ENCODE peak calls at places on chromosomes 16 and 17, in four cellular contexts. H is heart left ventricle; G is neuronal stem cell; X is CD8-positive, alpha-beta T cell. L is an unnamed sample. For H3K4me1 and H3K27me3, the result is how much of the 10 kb centered on the place peaks cover.

GRCh38 chr17:41071606-41072375 is 6.1 kb upstream of the KRTAP2-4 start:
- DNase-seq in H (no peak), G (no peak), X (no peak), L (no peak)

GRCh38 chr16:23504453-23505179 is 5.7 kb downstream of the GGA2 start:
- DNase-seq in H (no peak), G (peak), X (peak), L (no peak)

GRCh38 chr17:43714338-43715149 is 44.0 kb downstream of the SOST start:
- DNase-seq in H (no peak), G (no peak), X (no peak), L (no peak)

GRCh38 chr16:65958096-65958495 is 408.4 kb upstream of the CDH5 start:
- DNase-seq in H (no peak), G (no peak), X (no peak), L (no peak)

GRCh38 chr17:68790481-68790880 is 164.7 kb downstream of the ABCA8 start:
- DNase-seq in H (no peak), G (no peak), X (no peak), L (no peak)

GRCh38 chr17:36675786-36676185 is 74.4 kb downstream of the MRM1 start:
- DNase-seq in H (no peak), G (no peak), X (no peak), L (no peak)

GRCh38 chr17:10337976-10338375 is 34.8 kb downstream of the MYH13 start:
- DNase-seq in H (no peak), G (no peak), X (no peak), L (no peak)

GRCh38 chr16:88731699-88732098 is 25.4 kb downstream of the CTU2 start:
- DNase-seq in H (no peak), G (no peak), X (no peak), L (no peak)

GRCh38 chr17:34788696-34789095 is 172.6 kb downstream of the CCT6B start:
- DNase-seq in H (no peak), G (no peak), X (no peak), L (no peak)

GRCh38 chr17:49209061-49209571 is 1.3 kb downstream of the GNGT2 start:
- DNase-seq in H (no peak), G (no peak), X (peak), L (no peak)
- H3K4me1 ChIP-seq in H (under half), G (under half), X (half or more), L (under half)

GRCh38 chr16:67252806-67253497 is 4.2 kb downstream of the SLC9A5 start:
- DNase-seq in H (no peak), G (no peak), X (no peak), L (no peak)
- H3K27me3 ChIP-seq in H (under half), G (under half), X (under half), L (under half)

GRCh38 chr16:29807426-29808218 is 1.3 kb downstream of the MAZ start:
- DNase-seq in H (peak), G (peak), X (peak), L (peak)

GRCh38 chr16:29809031-29809747 is 2.8 kb upstream of the PRRT2 start:
- DNase-seq in H (peak), G (no peak), X (no peak), L (no peak)

GRCh38 chr16:29809850-29810698 is 1.9 kb upstream of the PRRT2 start:
- DNase-seq in H (peak), G (no peak), X (peak), L (peak)

GRCh38 chr16:29806641-29807425 is 504 bp downstream of the MAZ start:
- DNase-seq in H (peak), G (no peak), X (peak), L (peak)

DNA sequence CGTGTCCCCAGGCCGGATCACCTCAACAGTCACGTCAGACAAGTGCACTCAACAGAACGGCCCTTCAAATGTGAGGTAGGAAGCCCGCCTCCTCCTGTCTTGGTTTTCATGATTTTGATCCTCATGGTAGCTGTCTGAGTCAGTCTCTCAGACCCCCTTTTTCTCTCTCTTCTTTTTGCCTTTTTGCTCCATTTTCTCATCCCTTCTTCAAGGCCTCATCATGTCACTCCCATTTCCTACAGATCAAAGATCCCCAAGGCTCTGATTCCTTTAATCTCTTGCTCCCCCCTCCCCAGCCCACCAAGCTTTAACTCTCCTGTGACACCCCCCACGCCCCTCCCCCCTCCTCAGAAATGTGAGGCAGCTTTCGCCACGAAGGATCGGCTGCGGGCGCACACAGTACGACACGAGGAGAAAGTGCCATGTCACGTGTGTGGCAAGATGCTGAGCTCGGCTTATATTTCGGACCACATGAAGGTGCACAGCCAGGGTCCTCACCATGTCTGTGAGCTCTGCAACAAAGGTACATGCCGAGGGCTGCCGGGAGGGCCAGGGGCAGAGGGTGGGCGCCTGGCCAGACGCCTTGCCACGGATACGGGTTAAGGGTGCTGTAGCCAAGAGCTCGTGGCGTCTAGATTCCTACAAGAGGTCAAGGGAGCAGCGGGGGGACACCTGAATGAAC is 2.0 kb downstream of the MAZ start:
- DNase-seq in H (peak), G (no peak), X (peak), L (peak)
- H3K4me1 ChIP-seq in H (half or more), G (under half), X (half or more), L (half or more)

GRCh38 chr17:38336838-38337237 is 6.9 kb downstream of the GPR179 start:
- DNase-seq in H (no peak), G (no peak), X (no peak), L (no peak)
- H3K27me3 ChIP-seq in H (under half), G (under half), X (under half), L (under half)